ENCODE peak calls at places on chromosomes 2 and 18, in six cellular contexts. J is CD8-positive, alpha-beta T cell; P is colonic mucosa; E is small intestine; O is foreskin keratinocyte; Z is mesendoderm. T is an unnamed sample.

GRCh38 chr2:26993768-26994167 is 23.3 kb downstream of the MAPRE3 start:
- DNase-seq in J (no peak), P (no peak), E (no peak), O (no peak), Z (no peak), T (no peak)

GRCh38 chr2:102122115-102122514 is 20.4 kb upstream of the IL1R1 start:
- DNase-seq in J (no peak), P (no peak), E (no peak), O (peak; percentile 46), Z (no peak), T (no peak)

GRCh38 chr2:186599186-186599778 is 9.4 kb downstream of the ITGAV start:
- DNase-seq in J (no peak), P (no peak), E (no peak), O (no peak), Z (no peak), T (no peak)

GRCh38 chr2:217216982-217217381 is 357.1 kb upstream of the TNP1 start:
- DNase-seq in J (no peak), P (no peak), E (no peak), O (no peak), Z (no peak), T (no peak)

GRCh38 chr2:171529914-171530313 is 7.6 kb downstream of the CYBRD1 start:
- DNase-seq in J (no peak), P (no peak), E (no peak), O (no peak), Z (no peak), T (no peak)

GRCh38 chr18:79476031-79476917 is 80.5 kb downstream of the NFATC1 start:
- DNase-seq in J (no peak), P (no peak), E (no peak), O (no peak), Z (no peak), T (peak; percentile 53)

GRCh38 chr2:150480241-150480640 is 7.2 kb downstream of the RND3 start:
- DNase-seq in J (no peak), P (no peak), E (no peak), O (peak; percentile 73), Z (peak; percentile 24), T (no peak)

GRCh38 chr2:236352761-236353593 is 88.8 kb upstream of the ASB18 start:
- DNase-seq in J (no peak), P (no peak), E (peak; percentile 33), O (peak; percentile 2), Z (peak; percentile 20), T (no peak)

GRCh38 chr2:215498411-215498810 is 62.5 kb upstream of the FN1 start:
- DNase-seq in J (no peak), P (no peak), E (no peak), O (no peak), Z (no peak), T (no peak)

GRCh38 chr2:6506311-6507258 is 359.1 kb downstream of the CMPK2 start:
- DNase-seq in J (no peak), P (peak; percentile 24), E (peak; percentile 69), O (peak; percentile 91), Z (no peak), T (no peak)

DNA sequence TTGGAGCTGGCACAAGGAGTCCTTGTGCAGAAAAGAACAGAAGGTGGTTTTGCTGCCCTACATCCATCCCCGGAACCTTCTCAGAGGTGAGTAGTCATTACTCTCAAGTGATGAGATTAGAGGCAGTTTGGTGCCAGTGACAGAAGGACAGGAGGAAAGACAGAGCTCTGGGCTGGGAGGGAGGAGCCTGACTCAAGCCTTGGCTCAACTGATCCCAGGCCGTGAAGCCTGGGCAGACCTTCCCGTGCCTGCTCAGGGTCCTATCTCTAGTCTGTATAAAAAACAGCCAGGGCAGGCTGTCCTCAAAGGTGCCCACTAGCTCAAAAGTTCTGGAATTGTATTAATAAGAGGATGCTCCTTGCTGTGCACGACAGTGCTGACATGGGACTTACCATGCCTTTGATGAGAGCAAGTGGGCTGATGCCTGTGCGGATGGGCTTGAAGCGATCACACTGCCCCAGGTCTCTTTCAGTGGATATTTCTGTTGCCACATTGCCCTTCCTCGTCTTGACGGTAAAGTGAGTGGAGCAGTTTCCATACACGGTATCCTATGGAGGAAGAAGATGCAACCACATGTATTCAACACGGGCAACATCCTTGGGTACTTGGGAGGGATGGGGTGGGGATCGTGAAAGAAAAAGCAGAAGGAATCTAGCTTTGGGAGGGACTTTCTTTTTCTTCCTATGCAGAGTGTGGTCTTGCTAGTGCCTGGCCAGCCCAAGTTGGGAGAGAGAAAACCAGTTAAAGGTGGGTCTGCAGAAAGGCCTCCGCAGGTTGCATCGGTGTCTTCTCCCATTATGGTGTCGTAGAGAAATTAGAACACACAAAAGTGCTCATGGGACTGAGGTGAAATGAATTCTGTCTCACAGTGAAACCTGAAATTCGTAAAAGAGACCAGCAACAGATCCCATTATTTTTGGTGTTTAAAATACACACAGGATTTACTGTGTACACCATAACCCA is 6.9 kb downstream of the APOB start:
- DNase-seq in J (no peak), P (no peak), E (no peak), O (no peak), Z (no peak), T (no peak)
- H3K4me1 ChIP-seq in J (no peaks in the 10 kb centered on the region), P (no peaks in the 10 kb centered on the region), E (no peaks in the 10 kb centered on the region), O (no peaks in the 10 kb centered on the region), Z (no peaks in the 10 kb centered on the region), T (no peaks in the 10 kb centered on the region)

GRCh38 chr2:72141032-72141645 is 6.5 kb downstream of the CYP26B1 start:
- DNase-seq in J (no peak), P (peak; percentile 13), E (no peak), O (no peak), Z (no peak), T (no peak)
- H3K4me1 ChIP-seq in J (peaks cover 19% of the 10 kb centered on the region), P (no peaks in the 10 kb centered on the region), E (peaks cover 8% of the 10 kb centered on the region), O (peaks cover 5% of the 10 kb centered on the region), Z (peaks cover 2% of the 10 kb centered on the region), T (peaks cover 5% of the 10 kb centered on the region)

GRCh38 chr2:43199492-43200481 is 26.6 kb downstream of the ZFP36L2 start:
- DNase-seq in J (no peak), P (peak; percentile 46), E (peak; percentile 76), O (peak; percentile 71), Z (peak; percentile 83), T (peak; percentile 92)

GRCh38 chr2:43202289-43202688 is 24.1 kb downstream of the ZFP36L2 start:
- DNase-seq in J (no peak), P (no peak), E (peak; percentile 41), O (no peak), Z (no peak), T (no peak)

GRCh38 chr2:43201497-43201896 is 24.9 kb downstream of the ZFP36L2 start:
- DNase-seq in J (no peak), P (no peak), E (no peak), O (no peak), Z (no peak), T (no peak)

GRCh38 chr2:43203373-43203772 is 23.0 kb downstream of the ZFP36L2 start:
- DNase-seq in J (no peak), P (no peak), E (no peak), O (no peak), Z (no peak), T (no peak)

DNA sequence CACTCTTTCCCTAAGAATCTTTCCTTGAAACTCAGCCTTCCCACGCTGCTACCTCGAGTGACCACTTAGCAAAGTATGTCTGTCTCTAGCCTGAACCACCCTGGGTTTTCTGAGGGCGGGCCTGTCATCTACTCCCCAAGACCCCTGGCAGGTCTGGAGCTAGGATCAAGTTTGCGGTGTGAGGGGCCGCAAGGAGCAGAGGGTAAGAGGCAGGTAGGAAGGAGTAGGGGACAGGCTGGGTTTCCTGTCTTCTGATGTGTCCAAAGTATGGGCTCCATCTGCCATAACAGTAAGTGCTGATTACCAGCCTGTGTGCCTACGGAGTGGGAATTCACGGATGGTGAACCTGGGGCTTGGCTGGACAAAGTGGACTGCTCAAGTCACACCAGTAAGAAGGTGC is 25.4 kb downstream of the ZFP36L2 start:
- DNase-seq in J (no peak), P (no peak), E (no peak), O (no peak), Z (no peak), T (no peak)
- H3K4me1 ChIP-seq in J (peaks cover 41% of the 10 kb centered on the region), P (no peaks in the 10 kb centered on the region), E (no peaks in the 10 kb centered on the region), O (peaks cover 5% of the 10 kb centered on the region), Z (peaks cover 5% of the 10 kb centered on the region), T (peaks cover 4% of the 10 kb centered on the region)

DNA sequence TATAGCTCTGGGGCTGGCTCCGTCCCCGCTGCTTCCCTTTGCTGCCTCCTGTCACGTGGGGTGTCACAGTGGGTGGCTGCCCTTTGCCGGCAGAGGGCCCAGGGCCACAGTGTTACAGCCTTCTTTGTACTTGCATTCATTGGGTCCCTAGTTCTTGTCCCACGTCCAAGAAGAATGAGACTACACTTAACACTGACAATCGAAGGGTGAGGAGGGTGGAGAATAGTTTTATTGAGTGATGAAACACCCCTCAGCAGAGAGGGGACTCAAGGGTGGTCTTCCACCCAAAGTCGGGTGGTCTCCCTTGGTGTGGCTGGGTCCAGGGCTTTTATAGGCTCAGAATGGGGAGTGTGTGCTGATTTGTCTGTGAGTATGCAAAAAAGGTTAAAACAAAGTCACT is 1.9 kb downstream of the ATG4B start:
- DNase-seq in J (no peak), P (no peak), E (no peak), O (no peak), Z (peak; percentile 27), T (no peak)
- H3K4me1 ChIP-seq in J (peaks cover 37% of the 10 kb centered on the region), P (peaks cover 11% of the 10 kb centered on the region), E (peaks cover 7% of the 10 kb centered on the region), O (no peaks in the 10 kb centered on the region), Z (no peaks in the 10 kb centered on the region), T (peaks cover 17% of the 10 kb centered on the region)

GRCh38 chr2:167986223-167986622 is 261.2 kb downstream of the STK39 start:
- DNase-seq in J (no peak), P (no peak), E (no peak), O (no peak), Z (no peak), T (no peak)

GRCh38 chr2:167988296-167988695 is 259.1 kb downstream of the STK39 start:
- DNase-seq in J (no peak), P (no peak), E (no peak), O (no peak), Z (no peak), T (no peak)

GRCh38 chr2:167992258-167992657 is 255.1 kb downstream of the STK39 start:
- DNase-seq in J (no peak), P (no peak), E (no peak), O (no peak), Z (no peak), T (no peak)

GRCh38 chr2:167987558-167987957 is 259.8 kb downstream of the STK39 start:
- DNase-seq in J (no peak), P (no peak), E (no peak), O (no peak), Z (no peak), T (no peak)

DNA sequence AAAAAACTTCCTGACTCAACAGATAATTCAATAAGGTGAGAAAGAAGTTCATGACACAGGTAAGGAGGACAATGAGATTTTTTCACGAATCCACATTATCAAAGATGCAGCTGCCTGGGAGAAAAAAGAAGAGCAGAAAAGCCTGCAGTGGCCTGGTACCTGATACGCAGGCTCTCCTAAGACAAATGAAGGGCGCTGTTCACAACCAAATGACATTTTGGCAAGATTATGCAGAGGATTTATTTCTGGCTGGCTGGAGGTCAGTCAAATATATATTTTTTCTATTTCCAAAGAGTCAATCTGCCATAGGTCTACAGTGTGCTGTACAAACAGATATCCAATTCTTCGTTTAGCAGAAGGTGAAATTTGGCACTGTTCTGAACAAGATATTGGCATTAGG is 257.3 kb downstream of the STK39 start:
- DNase-seq in J (no peak), P (no peak), E (no peak), O (no peak), Z (no peak), T (no peak)
- H3K4me1 ChIP-seq in J (no peaks in the 10 kb centered on the region), P (no peaks in the 10 kb centered on the region), E (no peaks in the 10 kb centered on the region), O (no peaks in the 10 kb centered on the region), Z (peaks cover 5% of the 10 kb centered on the region), T (no peaks in the 10 kb centered on the region)

GRCh38 chr2:43341959-43342757 is 115.8 kb upstream of the ZFP36L2 start:
- DNase-seq in J (no peak), P (no peak), E (no peak), O (no peak), Z (no peak), T (no peak)
- H3K4me1 ChIP-seq in J (no peaks in the 10 kb centered on the region), P (no peaks in the 10 kb centered on the region), E (peaks cover 8% of the 10 kb centered on the region), O (peaks cover 10% of the 10 kb centered on the region), Z (peaks cover 20% of the 10 kb centered on the region), T (peaks cover 32% of the 10 kb centered on the region)